ENCODE peak calls at places on chromosomes 2 and 18, in five cellular contexts. H is activated naive CD8-positive, alpha-beta T cell treated with anti-CD3 and anti-CD28 coated beads for 36 hours; T is NCI-H774; O is testis; D is non-pigmented ciliary epithelial cell. B is an unnamed sample.

GRCh38 chr2:226615891-226616290 is 183.7 kb downstream of the IRS1 start:
- DNase-seq in H (no peak), T (no peak), O (no peak), D (no peak), B (no peak)

GRCh38 chr2:119407430-119408220 is 24.0 kb upstream of the TMEM37 start:
- DNase-seq in H (peak), T (peak), O (peak), D (peak), B (peak)

GRCh38 chr2:180990794-180991193 is 10.4 kb downstream of the UBE2E3 start:
- DNase-seq in H (no peak), T (no peak), O (no peak), D (no peak), B (no peak)

GRCh38 chr2:68715353-68716041 is 19.1 kb upstream of the ARHGAP25 start:
- DNase-seq in H (peak), T (peak), O (peak), D (no peak), B (peak)

GRCh38 chr2:105239924-105240323 is 1.6 kb upstream of the GPR45 start:
- DNase-seq in H (no peak), T (no peak), O (no peak), D (peak), B (no peak)

GRCh38 chr2:232316382-232317190 is 62.0 kb upstream of the ALPP start:
- DNase-seq in H (no peak), T (no peak), O (no peak), D (no peak), B (no peak)

GRCh38 chr2:86350751-86351150 is 13.3 kb upstream of the REEP1 start:
- DNase-seq in H (no peak), T (no peak), O (no peak), D (no peak), B (no peak)

GRCh38 chr2:81658227-81658626 is 1353.7 kb upstream of the LRRTM1 start:
- DNase-seq in H (no peak), T (no peak), O (no peak), D (no peak), B (peak)

GRCh38 chr2:43333656-43334144 is 107.3 kb upstream of the ZFP36L2 start:
- DNase-seq in H (no peak), T (no peak), O (no peak), D (no peak), B (no peak)

GRCh38 chr2:15927546-15928218 is 12.7 kb upstream of the MYCN start:
- DNase-seq in H (no peak), T (no peak), O (no peak), D (no peak), B (no peak)

GRCh38 chr18:65751145-65752085 is 603 bp downstream of the CDH7 start:
- DNase-seq in H (no peak), T (peak), O (peak), D (no peak), B (no peak)

GRCh38 chr2:26772064-26773001 is 8.2 kb downstream of the SLC35F6 start:
- DNase-seq in H (no peak), T (no peak), O (peak), D (no peak), B (peak)

GRCh38 chr2:204871246-204871953 is 326.1 kb downstream of the PARD3B start:
- DNase-seq in H (no peak), T (peak), O (no peak), D (peak), B (no peak)

GRCh38 chr2:119475225-119475856 is 43.7 kb downstream of the TMEM37 start:
- DNase-seq in H (no peak), T (no peak), O (peak), D (no peak), B (no peak)

GRCh38 chr2:217793566-217794132 is 209.1 kb downstream of the TNS1 start:
- DNase-seq in H (no peak), T (no peak), O (no peak), D (no peak), B (no peak)

GRCh38 chr2:85324639-85325465 is 2.9 kb downstream of the TGOLN2 start:
- DNase-seq in H (no peak), T (no peak), O (peak), D (no peak), B (no peak)

GRCh38 chr2:63755980-63756379 is 85.7 kb upstream of the UGP2 start:
- DNase-seq in H (no peak), T (no peak), O (no peak), D (no peak), B (no peak)

GRCh38 chr2:100350661-100351185 is 28.4 kb upstream of the LONRF2 start:
- DNase-seq in H (no peak), T (no peak), O (peak), D (no peak), B (no peak)

GRCh38 chr2:220078439-220078838 is 451.0 kb downstream of the SLC4A3 start:
- DNase-seq in H (no peak), T (no peak), O (no peak), D (no peak), B (no peak)

GRCh38 chr2:174493549-174494331 is 6.9 kb upstream of the GPR155 start:
- DNase-seq in H (peak), T (no peak), O (no peak), D (no peak), B (peak)

GRCh38 chr2:171160630-171161424 is at the start of gene TLK1:
- DNase-seq in H (peak), T (peak), O (peak), D (no peak), B (peak)

GRCh38 chr2:84919885-84920580 is 14.6 kb downstream of the TMSB10 start:
- DNase-seq in H (peak), T (no peak), O (peak), D (peak), B (peak)

GRCh38 chr2:29336334-29336733 is 221.1 kb downstream of the CLIP4 start:
- DNase-seq in H (no peak), T (no peak), O (no peak), D (no peak), B (no peak)

GRCh38 chr18:23302852-23303527 is 150.1 kb upstream of the RIOK3 start:
- DNase-seq in H (no peak), T (no peak), O (no peak), D (peak), B (no peak)

GRCh38 chr2:39150890-39151497 is 30.1 kb upstream of the SOS1 start:
- DNase-seq in H (no peak), T (no peak), O (no peak), D (no peak), B (no peak)

GRCh38 chr2:23606968-23607367 is 222.0 kb downstream of the KLHL29 start:
- DNase-seq in H (no peak), T (no peak), O (no peak), D (no peak), B (no peak)

GRCh38 chr2:10009811-10010781 is 33.3 kb upstream of the KLF11 start:
- DNase-seq in H (no peak), T (no peak), O (peak), D (no peak), B (no peak)

GRCh38 chr2:190235101-190235500 is 84.5 kb downstream of the HIBCH start:
- DNase-seq in H (no peak), T (no peak), O (no peak), D (no peak), B (no peak)

GRCh38 chr2:36137612-36138011 is 218.0 kb upstream of the CRIM1 start:
- DNase-seq in H (no peak), T (no peak), O (no peak), D (no peak), B (no peak)

B was measured in activated CD4-positive, alpha-beta T cell treated with anti-CD3 and anti-CD28 coated beads for 36 hours.